ENCODE peak calls at places on chromosomes 13 and 19, in seven cellular contexts. S is aorta, Y is NT2/D1, G is OCI-LY7, Q is tibial artery, O is heart left ventricle, I is body of pancreas. T is an unnamed sample.
A peak's percentile ranks its signal among the peaks of the same experiment; 100 is the strongest.

GRCh38 chr19:51122112-51122981 is 2.4 kb upstream of the SIGLEC9 start:
- DNase-seq in Q (no peak), O (no peak), G (no peak), Y (no peak), I (no peak), S (no peak), T (no peak)

GRCh38 chr19:11699931-11700794 is 38.6 kb downstream of the ZNF823 start:
- DNase-seq in Y (no peak), Q (no peak), G (peak; percentile 54), O (no peak), I (no peak), S (no peak), T (peak; percentile 48)

GRCh38 chr19:45443462-45444317 is 20.0 kb upstream of the ERCC1 start:
- DNase-seq in G (peak; percentile 43), I (peak; percentile 97), Q (peak; percentile 98), Y (no peak), O (peak; percentile 98), S (peak; percentile 100), T (peak; percentile 97)

GRCh38 chr13:40963927-40964326 is 55.2 kb downstream of the ELF1 start:
- DNase-seq in I (no peak), O (no peak), S (no peak), Q (no peak), Y (no peak), G (no peak), T (no peak)

GRCh38 chr13:28373803-28374202 is 121.1 kb downstream of the FLT1 start:
- DNase-seq in Q (no peak), I (no peak), O (no peak), Y (no peak), S (no peak), G (no peak), T (no peak)

GRCh38 chr19:55116232-55117062 is 990 bp downstream of the PPP1R12C start:
- DNase-seq in G (peak; percentile 69), S (peak; percentile 88), I (peak; percentile 43), Q (peak; percentile 76), Y (no peak), O (peak; percentile 81), T (peak; percentile 83)

GRCh38 chr19:57075125-57075524 is 44.7 kb upstream of the USP29 start:
- DNase-seq in S (no peak), O (no peak), Q (no peak), G (no peak), Y (no peak), I (no peak), T (no peak)

GRCh38 chr13:46295531-46296464 is 84.1 kb downstream of the LRRC63 start:
- DNase-seq in G (peak; percentile 69), S (no peak), O (no peak), I (peak; percentile 14), Y (no peak), Q (peak; percentile 34), T (no peak)

GRCh38 chr13:31236211-31236786 is 36.5 kb downstream of the B3GLCT start:
- DNase-seq in I (no peak), Q (no peak), O (no peak), S (no peak), G (peak; percentile 84), Y (no peak), T (no peak)

GRCh38 chr19:10680545-10681135 is 20.6 kb upstream of the QTRT1 start:
- DNase-seq in Q (no peak), Y (no peak), O (no peak), S (no peak), G (no peak), I (no peak), T (no peak)
- H3K36me3 ChIP-seq in Q (peaks cover 91% of the 10 kb centered on the region), Y (peaks cover 94% of the 10 kb centered on the region), O (peaks cover 94% of the 10 kb centered on the region), S (peaks cover 3% of the 10 kb centered on the region), G (peaks cover 97% of the 10 kb centered on the region), I (peaks cover 71% of the 10 kb centered on the region), T (peaks cover 49% of the 10 kb centered on the region)

GRCh38 chr19:14413355-14413754 is 5.8 kb downstream of the DDX39A start:
- DNase-seq in Q (no peak), Y (no peak), O (no peak), S (no peak), I (no peak), G (no peak), T (no peak)
- H3K36me3 ChIP-seq in Q (peaks cover 52% of the 10 kb centered on the region), Y (peaks cover 83% of the 10 kb centered on the region), O (peaks cover 49% of the 10 kb centered on the region), S (no peaks in the 10 kb centered on the region), I (peaks cover 39% of the 10 kb centered on the region), G (peaks cover 98% of the 10 kb centered on the region), T (peaks cover 9% of the 10 kb centered on the region)

DNA sequence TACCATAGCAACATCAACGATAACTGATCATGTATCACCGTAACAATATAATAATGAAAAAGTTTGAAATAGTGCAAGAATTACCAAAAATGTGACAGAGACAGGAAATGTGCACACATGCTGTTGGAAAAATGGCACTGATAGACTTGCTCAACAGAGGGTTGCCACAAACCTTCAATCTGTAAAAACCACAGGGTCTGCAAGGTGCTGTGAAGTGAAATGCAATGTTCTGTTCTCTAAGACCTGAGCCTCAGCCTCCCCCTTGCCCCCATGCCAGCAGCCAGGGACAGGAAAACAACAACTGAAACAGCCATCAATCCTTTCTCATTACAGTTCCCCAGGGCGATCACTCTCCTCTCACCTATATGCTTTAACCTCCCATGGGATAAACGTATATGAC is 88.4 kb downstream of the USP12 start:
- DNase-seq in S (no peak), O (no peak), I (no peak), G (no peak), Y (no peak), Q (no peak), T (no peak)
- H3K36me3 ChIP-seq in S (peaks cover 3% of the 10 kb centered on the region), O (peaks cover 6% of the 10 kb centered on the region), I (no peaks in the 10 kb centered on the region), G (peaks cover 36% of the 10 kb centered on the region), Y (peaks cover 17% of the 10 kb centered on the region), Q (peaks cover 37% of the 10 kb centered on the region), T (no peaks in the 10 kb centered on the region)

GRCh38 chr19:40800339-40800996 is 1.5 kb downstream of the EGLN2 start:
- DNase-seq in G (no peak), Y (no peak), Q (no peak), S (peak; percentile 75), O (no peak), I (no peak), T (no peak)
- H3K36me3 ChIP-seq in G (peaks cover 51% of the 10 kb centered on the region), Y (peaks cover 51% of the 10 kb centered on the region), Q (peaks cover 10% of the 10 kb centered on the region), S (no peaks in the 10 kb centered on the region), O (peaks cover 12% of the 10 kb centered on the region), I (no peaks in the 10 kb centered on the region), T (no peaks in the 10 kb centered on the region)

T was measured in mucosa of descending colon.